ENCODE peak calls at places on chromosomes 2 and 18, in five cellular contexts. U, O, R, N and G are unnamed samples.

GRCh38 chr2:118003396-118003824 is 10.5 kb downstream of the CCDC93 start:
- DNase-seq in U (no peak), O (no peak), R (no peak), N (peak), G (no peak)

GRCh38 chr2:232023426-232023825 is 61.9 kb downstream of the DIS3L2 start:
- DNase-seq in U (no peak), O (no peak), R (no peak), N (no peak), G (no peak)

GRCh38 chr2:45575881-45576280 is 35.2 kb downstream of the SRBD1 start:
- DNase-seq in U (no peak), O (no peak), R (no peak), N (no peak), G (no peak)

GRCh38 chr2:144519934-144520717 is at the start of gene ZEB2:
- DNase-seq in U (peak), O (no peak), R (no peak), N (peak), G (no peak)

GRCh38 chr2:202335791-202336467 is 40.2 kb upstream of the BMPR2 start:
- DNase-seq in U (no peak), O (no peak), R (no peak), N (peak), G (no peak)

GRCh38 chr2:132884692-132885091 is 214.7 kb upstream of the LYPD1 start:
- DNase-seq in U (no peak), O (no peak), R (no peak), N (no peak), G (no peak)

GRCh38 chr18:49041677-49042570 is 91.2 kb upstream of the SMAD7 start:
- DNase-seq in U (peak), O (no peak), R (no peak), N (peak), G (peak)

GRCh38 chr2:28047698-28048097 is 157.2 kb downstream of the BABAM2 start:
- DNase-seq in U (no peak), O (no peak), R (no peak), N (no peak), G (no peak)

GRCh38 chr2:33730801-33731200 is 131.7 kb upstream of the FAM98A start:
- DNase-seq in U (no peak), O (no peak), R (no peak), N (no peak), G (no peak)

GRCh38 chr2:72439892-72440291 is 292.2 kb upstream of the CYP26B1 start:
- DNase-seq in U (no peak), O (no peak), R (no peak), N (no peak), G (no peak)

GRCh38 chr2:151828890-151829324 is 686 bp upstream of the ARL5A start:
- DNase-seq in U (no peak), O (no peak), R (no peak), N (no peak), G (no peak)

GRCh38 chr2:40592223-40592622 is 140.3 kb upstream of the SLC8A1 start:
- DNase-seq in U (no peak), O (no peak), R (no peak), N (no peak), G (no peak)

GRCh38 chr2:9095226-9095625 is 91.7 kb upstream of the MBOAT2 start:
- DNase-seq in U (no peak), O (no peak), R (no peak), N (no peak), G (no peak)

GRCh38 chr2:9094117-9094516 is 90.6 kb upstream of the MBOAT2 start:
- DNase-seq in U (no peak), O (no peak), R (no peak), N (no peak), G (no peak)

GRCh38 chr2:9097239-9097638 is 93.8 kb upstream of the MBOAT2 start:
- DNase-seq in U (no peak), O (no peak), R (no peak), N (no peak), G (no peak)

GRCh38 chr2:9096761-9097160 is 93.3 kb upstream of the MBOAT2 start:
- DNase-seq in U (no peak), O (no peak), R (no peak), N (no peak), G (no peak)

DNA sequence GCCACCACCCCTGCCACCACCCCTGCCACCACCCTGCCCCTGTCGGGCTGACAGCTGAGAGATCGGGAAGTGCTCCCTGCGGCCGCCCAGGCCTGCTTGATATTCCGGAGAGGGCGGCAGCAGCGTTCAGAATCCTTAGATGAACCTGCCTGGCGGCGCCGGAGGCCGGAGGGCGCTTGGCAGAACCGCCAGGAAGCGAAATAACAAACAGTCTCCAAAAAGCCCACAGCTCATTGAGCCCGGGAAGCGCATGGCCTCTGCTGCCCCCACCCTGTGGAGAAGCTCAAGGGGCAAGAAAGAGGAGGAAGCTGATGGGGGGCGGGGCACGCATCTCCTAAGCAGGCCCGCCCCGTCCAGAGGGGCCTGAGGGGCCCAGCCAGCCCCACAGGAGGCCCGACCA is 92.2 kb upstream of the MBOAT2 start:
- DNase-seq in U (peak), O (peak), R (no peak), N (peak), G (no peak)
- H3K27ac ChIP-seq in U (peak), O (no peak), R (no peak), N (no peak), G (no peak)

GRCh38 chr2:120893874-120894584 is 158.4 kb downstream of the GLI2 start:
- DNase-seq in U (no peak), O (peak), R (no peak), N (no peak), G (no peak)

GRCh38 chr2:120896126-120896525 is 160.5 kb downstream of the GLI2 start:
- DNase-seq in U (no peak), O (peak), R (no peak), N (no peak), G (no peak)

GRCh38 chr2:120896904-120897303 is 161.2 kb downstream of the GLI2 start:
- DNase-seq in U (no peak), O (peak), R (no peak), N (no peak), G (no peak)

GRCh38 chr2:120892967-120893667 is 157.4 kb downstream of the GLI2 start:
- DNase-seq in U (no peak), O (peak), R (no peak), N (no peak), G (no peak)

GRCh38 chr2:120894936-120895335 is 159.3 kb downstream of the GLI2 start:
- DNase-seq in U (no peak), O (peak), R (no peak), N (no peak), G (no peak)
- H3K27ac ChIP-seq in U (no peak), O (no peak), R (no peak), N (no peak), G (no peak)

GRCh38 chr2:13332060-13332459 is 615.3 kb downstream of the TRIB2 start:
- DNase-seq in U (no peak), O (no peak), R (no peak), N (no peak), G (no peak)

GRCh38 chr2:13334545-13334944 is 617.8 kb downstream of the TRIB2 start:
- DNase-seq in U (no peak), O (no peak), R (no peak), N (no peak), G (no peak)

GRCh38 chr2:13335862-13336535 is 619.3 kb downstream of the TRIB2 start:
- DNase-seq in U (no peak), O (no peak), R (no peak), N (no peak), G (no peak)
- H3K27ac ChIP-seq in U (no peak), O (no peak), R (no peak), N (no peak), G (no peak)

GRCh38 chr2:39008663-39009062 is 112.2 kb downstream of the SOS1 start:
- DNase-seq in U (no peak), O (no peak), R (no peak), N (peak), G (no peak)
- H3K27ac ChIP-seq in U (no peak), O (no peak), R (no peak), N (no peak), G (no peak)

DNA sequence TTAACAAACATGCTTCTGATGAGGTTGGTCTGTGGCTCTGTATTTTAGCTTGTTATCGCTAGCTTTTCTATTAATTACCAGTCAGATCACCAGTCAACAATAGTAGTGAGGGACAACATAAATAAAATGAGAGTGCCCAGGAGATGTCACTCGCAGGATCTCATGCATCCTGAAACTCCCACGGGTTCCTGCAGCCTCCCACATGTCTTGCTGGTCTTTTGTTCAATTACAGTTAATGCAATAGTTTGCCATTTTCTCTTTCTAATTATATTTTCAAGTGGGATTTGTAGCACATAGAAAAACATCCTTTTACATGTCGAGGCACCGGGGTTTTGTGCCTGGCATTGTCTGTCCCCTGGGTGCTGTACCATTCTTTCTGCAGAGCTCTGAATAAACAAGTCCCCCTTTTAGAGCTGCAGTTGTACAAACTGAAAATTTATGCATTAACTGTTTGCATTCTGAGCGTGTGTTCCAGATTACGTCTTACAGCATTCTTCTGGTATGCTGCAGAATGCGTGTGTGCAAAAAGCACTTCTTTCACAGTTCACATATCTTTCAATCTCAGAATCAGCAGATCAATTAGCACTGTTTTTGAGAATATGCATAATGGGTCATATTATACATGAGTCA is 27.4 kb downstream of the MEIS1 start:
- DNase-seq in U (no peak), O (no peak), R (no peak), N (no peak), G (no peak)
- H3K27ac ChIP-seq in U (no peak), O (no peak), R (no peak), N (no peak), G (no peak)

DNA sequence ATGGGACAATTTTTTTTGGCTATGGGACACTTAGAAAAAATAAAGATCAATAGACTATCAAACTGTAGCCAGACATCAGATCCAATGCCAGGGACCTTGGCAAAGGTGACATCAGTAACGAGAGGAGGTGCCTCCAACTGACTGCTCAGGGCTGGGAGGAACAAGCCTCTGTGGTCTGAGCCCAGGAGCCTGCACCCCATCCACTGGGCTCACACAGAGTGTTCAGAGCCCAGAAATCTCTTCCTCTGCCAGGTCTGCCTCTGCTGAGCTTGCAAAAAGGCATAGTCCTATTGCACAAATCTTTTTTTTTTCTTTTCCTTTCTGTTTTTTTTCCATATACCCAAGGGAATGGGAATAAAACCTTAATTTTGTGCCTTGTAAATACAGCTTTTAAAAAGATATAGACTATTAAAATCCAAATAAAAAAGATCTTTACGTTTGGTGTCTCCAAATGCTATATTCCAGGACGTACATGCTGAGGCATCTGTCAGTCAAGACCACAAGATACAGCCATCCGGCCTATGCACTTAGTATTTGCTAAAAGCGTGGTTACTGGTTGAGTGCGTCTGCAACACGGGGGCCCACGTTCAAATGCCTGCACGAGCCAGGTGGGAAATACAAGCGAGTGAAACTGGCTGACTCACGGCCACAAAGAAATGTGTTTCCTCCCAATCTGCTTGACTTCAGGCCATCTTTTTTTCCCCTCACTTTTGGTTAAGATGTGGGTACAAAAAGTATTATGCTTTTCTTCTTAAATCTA is 7.8 kb upstream of the ARHGAP25 start:
- DNase-seq in U (no peak), O (no peak), R (peak), N (no peak), G (no peak)
- H3K27ac ChIP-seq in U (no peak), O (no peak), R (peak), N (no peak), G (no peak)